ENCODE peak calls at places on chromosomes 11 and 22, in nine cellular contexts. G is WERI-Rb-1; O is HL-60; P is bronchial epithelial cell; V is tibial nerve; W is body of pancreas; A is CD8-positive, alpha-beta T cell; F is neural progenitor cell; K is GM12865. X is an unnamed sample.

GRCh38 chr11:18312663-18313420 is 9.1 kb downstream of the HPS5 start:
- DNase-seq in P (peak; percentile 82), W (no peak), O (no peak), V (no peak), F (no peak), K (no peak), G (no peak), A (no peak), X (peak; percentile 53)

GRCh38 chr11:72038491-72038890 is 39.8 kb downstream of the IL18BP start:
- DNase-seq in F (no peak), A (no peak), G (no peak), K (no peak), O (no peak), W (peak; percentile 40), P (no peak), V (peak; percentile 71), X (peak; percentile 83)

GRCh38 chr11:105220175-105220574 is 80.6 kb upstream of the CARD18 start:
- DNase-seq in G (no peak), O (peak; percentile 61), F (no peak), V (no peak), A (no peak), K (no peak), W (no peak), P (peak; percentile 14), X (no peak)

GRCh38 chr11:12717851-12718291 is 43.6 kb downstream of the TEAD1 start:
- DNase-seq in K (peak; percentile 97), W (no peak), F (no peak), P (no peak), A (no peak), O (no peak), V (no peak), G (no peak), X (no peak)

GRCh38 chr11:8328848-8329330 is 65.2 kb upstream of the LMO1 start:
- DNase-seq in A (peak; percentile 53), P (peak; percentile 90), V (peak; percentile 56), G (peak; percentile 93), K (peak; percentile 83), W (peak; percentile 85), O (peak; percentile 75), F (peak; percentile 95), X (peak; percentile 79)

GRCh38 chr11:134562941-134563471 is 151.0 kb upstream of the B3GAT1 start:
- DNase-seq in A (peak; percentile 39), W (no peak), K (no peak), P (no peak), V (no peak), G (no peak), O (no peak), F (no peak), X (no peak)

GRCh38 chr11:34874202-34874601 is 42.0 kb downstream of the APIP start:
- DNase-seq in P (no peak), F (no peak), V (no peak), O (no peak), G (no peak), K (no peak), W (no peak), A (no peak), X (no peak)

GRCh38 chr11:981764-982163 is 54.8 kb downstream of the MUC6 start:
- DNase-seq in W (no peak), F (no peak), V (no peak), P (no peak), A (no peak), K (no peak), G (no peak), O (no peak), X (no peak)

GRCh38 chr11:20367313-20367948 is 3.9 kb downstream of the HTATIP2 start:
- DNase-seq in G (no peak), V (peak; percentile 21), K (no peak), W (no peak), F (no peak), P (peak; percentile 93), O (no peak), A (no peak), X (peak; percentile 92)

GRCh38 chr11:115377882-115378296 is 126.3 kb downstream of the CADM1 start:
- DNase-seq in F (no peak), W (no peak), O (no peak), K (no peak), A (no peak), P (peak; percentile 86), V (no peak), G (no peak), X (no peak)

GRCh38 chr22:33850724-33851123 is 69.6 kb downstream of the LARGE1 start:
- DNase-seq in K (no peak), O (no peak), V (no peak), P (no peak), A (no peak), W (no peak), G (peak; percentile 37), F (no peak), X (no peak)

GRCh38 chr11:74822187-74822586 is 73.5 kb downstream of the RNF169 start:
- DNase-seq in A (no peak), W (peak; percentile 10), G (no peak), V (no peak), K (no peak), F (no peak), O (no peak), P (no peak), X (peak; percentile 54)

GRCh38 chr22:43155789-43156188 is 4.4 kb downstream of the TSPO start:
- DNase-seq in G (no peak), F (no peak), A (no peak), P (no peak), V (no peak), O (peak; percentile 36), K (no peak), W (no peak), X (peak; percentile 72)

GRCh38 chr22:41099036-41099435 is 6.6 kb downstream of the EP300 start:
- DNase-seq in O (no peak), P (no peak), W (no peak), V (no peak), F (no peak), G (no peak), K (no peak), A (no peak), X (no peak)

GRCh38 chr11:102989379-102990047 is 34.0 kb upstream of the MMP13 start:
- DNase-seq in A (no peak), O (no peak), F (no peak), P (no peak), V (no peak), K (no peak), W (no peak), G (no peak), X (peak; percentile 79)

GRCh38 chr22:44689915-44690524 is 12.0 kb upstream of the PRR5 start:
- DNase-seq in K (no peak), O (no peak), V (no peak), G (no peak), F (no peak), A (no peak), W (no peak), P (no peak), X (no peak)

GRCh38 chr11:126718319-126718718 is 282.3 kb downstream of the KIRREL3 start:
- DNase-seq in V (no peak), G (no peak), O (no peak), A (no peak), W (no peak), F (no peak), P (no peak), K (no peak), X (peak; percentile 59)

GRCh38 chr11:2781413-2782274 is 81.8 kb upstream of the KCNQ1OT1 start:
- DNase-seq in K (no peak), F (no peak), V (no peak), G (no peak), W (peak; percentile 22), A (peak; percentile 44), P (no peak), O (no peak), X (no peak)

GRCh38 chr11:113248702-113249490 is 65.5 kb upstream of the TTC12 start:
- DNase-seq in W (no peak), A (no peak), K (no peak), V (no peak), G (no peak), O (no peak), P (no peak), F (no peak), X (no peak)

GRCh38 chr22:39150848-39151215 is 1.6 kb downstream of the CBX7 start:
- DNase-seq in P (no peak), O (no peak), A (peak; percentile 48), V (no peak), F (no peak), G (no peak), K (no peak), W (no peak), X (no peak)

DNA sequence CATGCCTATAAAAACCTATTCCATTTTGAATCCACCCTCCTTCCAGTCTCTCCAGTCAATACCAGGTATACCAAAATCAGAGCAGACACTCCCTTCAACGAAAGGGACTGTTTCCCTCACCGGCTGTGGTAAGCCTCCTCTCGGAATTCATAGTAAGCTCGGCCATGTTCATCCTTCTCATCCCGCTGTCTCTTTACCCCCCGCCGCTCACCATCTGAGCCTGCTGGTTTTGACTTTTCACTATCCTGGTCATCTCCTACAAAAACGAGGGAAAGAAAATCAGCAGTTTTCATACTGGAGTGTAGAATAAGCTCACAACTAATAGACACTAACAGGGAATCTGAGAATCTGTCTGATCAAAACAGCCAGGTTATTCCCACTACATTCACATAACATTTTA is 3.1 kb downstream of the HNRNPUL2 start:
- DNase-seq in G (no peak), W (no peak), O (no peak), V (no peak), A (no peak), K (no peak), F (no peak), P (no peak), X (no peak)
- H3K4me3 ChIP-seq in G (no peak overlapping the region), W (no peak overlapping the region), O (no peak overlapping the region), V (peak overlapping the region; percentile 8), A (no peak overlapping the region), K (peak overlapping the region; percentile 99), F (peak overlapping the region; percentile 79), P (no peak overlapping the region), X (peak overlapping the region; percentile 100)

GRCh38 chr11:62392944-62393628 is 25.7 kb upstream of the SCGB1A1 start:
- DNase-seq in O (no peak), G (peak; percentile 35), A (no peak), V (no peak), P (peak; percentile 58), F (no peak), K (peak; percentile 62), W (no peak), X (no peak)
- TF ChIP-seq CTCF in O (no peak), G (peak; percentile 14), A (peak; percentile 37), V (no peak), P (peak; percentile 31), F (no peak), K (peak; percentile 34), W (no peak), X (no peak)

DNA sequence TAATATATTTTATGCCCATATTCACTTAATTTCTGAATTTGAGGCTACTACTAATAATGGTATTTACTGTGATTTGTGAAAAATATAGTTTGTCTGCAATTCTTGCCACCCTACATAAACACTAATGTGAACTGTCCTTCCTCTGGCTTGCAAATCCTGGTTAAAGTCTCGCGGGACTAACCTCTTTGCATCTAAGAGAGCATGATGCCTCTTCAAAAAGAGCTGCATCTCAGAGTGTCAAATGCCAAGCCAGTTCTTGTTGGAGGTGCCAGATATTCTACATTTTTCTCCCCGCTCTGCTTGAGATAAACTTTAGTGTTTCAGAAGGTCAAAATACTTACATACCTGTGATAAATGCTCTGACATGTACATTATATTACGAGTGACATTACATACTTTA is 2.1 kb downstream of the ARHGAP42 start:
- DNase-seq in V (no peak), F (no peak), W (no peak), A (no peak), P (no peak), G (no peak), O (no peak), K (no peak), X (no peak)
- H3K4me3 ChIP-seq in V (peak overlapping the region; percentile 72), F (no peak overlapping the region), W (no peak overlapping the region), A (no peak overlapping the region), P (no peak overlapping the region), G (no peak overlapping the region), O (no peak overlapping the region), K (no peak overlapping the region), X (no peak overlapping the region)

GRCh38 chr11:15607361-15608036 is 492.8 kb downstream of the INSC start:
- DNase-seq in K (no peak), O (no peak), W (no peak), G (no peak), F (no peak), A (no peak), V (no peak), P (no peak), X (no peak)
- TF ChIP-seq CTCF in K (no peak), O (no peak), W (no peak), G (no peak), F (no peak), A (no peak), V (no peak), P (no peak), X (no peak)

X was measured in foreskin fibroblast.